ENCODE peak calls at places on chromosomes 5 and 9, in six cellular contexts. Z is heart right ventricle; G is putamen; Q is stimulated activated CD8-positive, alpha-beta memory T cell treated with anti-CD3 and anti-CD28 coated beads, Interleukin-4, amount 100 ng/mL, for 48 hours; R is heart left ventricle; B is activated naive CD8-positive, alpha-beta T cell treated with anti-CD3 and anti-CD28 coated beads for 36 hours. A is an unnamed sample.

GRCh38 chr9:97277953-97278352 is 29.5 kb upstream of the CCDC180 start:
- DNase-seq in G (no peak), Q (no peak), Z (no peak), B (no peak), R (no peak), A (no peak)

GRCh38 chr5:154302181-154302580 is 111.6 kb downstream of the GALNT10 start:
- DNase-seq in G (peak; percentile 75), Z (peak; percentile 69), Q (no peak), B (no peak), R (peak; percentile 80), A (no peak)

GRCh38 chr9:124088476-124088837 is 76.9 kb downstream of the LHX2 start:
- DNase-seq in Z (no peak), Q (no peak), B (no peak), R (no peak), G (no peak), A (no peak)

GRCh38 chr9:123749580-123750202 is 180.2 kb downstream of the DENND1A start:
- DNase-seq in R (no peak), Q (no peak), Z (no peak), G (peak; percentile 29), B (no peak), A (no peak)

GRCh38 chr5:72386639-72387038 is 66.5 kb downstream of the PTCD2 start:
- DNase-seq in R (no peak), Q (no peak), Z (no peak), G (no peak), B (no peak), A (no peak)

GRCh38 chr5:170265527-170265926 is 32.0 kb downstream of the LCP2 start:
- DNase-seq in B (no peak), G (peak; percentile 92), Q (no peak), Z (peak; percentile 56), R (no peak), A (no peak)

GRCh38 chr5:158233735-158234322 is 374.9 kb upstream of the CLINT1 start:
- DNase-seq in R (no peak), Z (no peak), B (no peak), G (no peak), Q (no peak), A (no peak)

GRCh38 chr5:158881076-158881880 is 218.4 kb downstream of the EBF1 start:
- DNase-seq in Q (no peak), Z (no peak), G (no peak), R (no peak), B (no peak), A (no peak)

GRCh38 chr5:65199988-65200668 is 281.6 kb downstream of the ADAMTS6 start:
- DNase-seq in R (no peak), Z (no peak), B (no peak), G (peak; percentile 19), Q (no peak), A (no peak)

GRCh38 chr9:21919377-21920362 is 74.5 kb downstream of the CDKN2A start:
- DNase-seq in Q (no peak), B (no peak), G (no peak), R (no peak), Z (no peak), A (no peak)

GRCh38 chr5:41869150-41869738 is 981 bp downstream of the OXCT1 start:
- DNase-seq in R (peak; percentile 88), Z (peak; percentile 73), G (no peak), Q (no peak), B (peak; percentile 27), A (peak; percentile 41)

GRCh38 chr9:82903503-82903902 is 159.4 kb downstream of the RASEF start:
- DNase-seq in B (no peak), R (no peak), G (no peak), Z (no peak), Q (no peak), A (no peak)

GRCh38 chr9:137721479-137721878 is 102.7 kb downstream of the EHMT1 start:
- DNase-seq in Q (no peak), R (no peak), G (no peak), Z (no peak), B (no peak), A (no peak)

GRCh38 chr9:93107151-93107824 is 11.3 kb downstream of the CARD19 start:
- DNase-seq in Z (no peak), R (peak; percentile 40), B (no peak), G (no peak), Q (no peak), A (no peak)

GRCh38 chr9:120480707-120481106 is 99.3 kb downstream of the CDK5RAP2 start:
- DNase-seq in G (no peak), Z (no peak), B (no peak), Q (no peak), R (no peak), A (no peak)

GRCh38 chr9:100933656-100934055 is 94.9 kb upstream of the PLPPR1 start:
- DNase-seq in G (no peak), Z (no peak), R (no peak), B (no peak), Q (no peak), A (no peak)

GRCh38 chr5:151184316-151185042 is 26.9 kb upstream of the ANXA6 start:
- DNase-seq in Z (no peak), G (no peak), R (no peak), Q (peak; percentile 18), B (no peak), A (peak; percentile 7)

GRCh38 chr5:53323943-53324642 is 156.3 kb upstream of the FST start:
- DNase-seq in Q (no peak), R (no peak), B (no peak), Z (no peak), G (no peak), A (no peak)

GRCh38 chr5:92923885-92924284 is 657.1 kb downstream of the NR2F1-AS1 start:
- DNase-seq in Z (no peak), Q (no peak), G (no peak), R (no peak), B (no peak), A (no peak)

GRCh38 chr5:92380069-92380770 is 997.1 kb upstream of the ARRDC3 start:
- DNase-seq in B (no peak), Z (no peak), G (no peak), R (no peak), Q (no peak), A (no peak)

GRCh38 chr9:131423171-131423581 is 29.3 kb downstream of the PRRC2B start:
- DNase-seq in G (no peak), B (peak; percentile 30), R (no peak), Z (peak; percentile 61), Q (no peak), A (no peak)

GRCh38 chr9:133730994-133731715 is 7.0 kb downstream of the SARDH start:
- DNase-seq in Q (no peak), B (no peak), R (no peak), G (no peak), Z (no peak), A (peak; percentile 16)

GRCh38 chr9:93099551-93100264 is 3.7 kb downstream of the CARD19 start:
- DNase-seq in G (no peak), R (peak; percentile 57), Z (no peak), Q (no peak), B (no peak), A (no peak)

GRCh38 chr5:150489358-150490295 is 18.3 kb upstream of the NDST1 start:
- DNase-seq in Z (no peak), R (no peak), B (no peak), G (peak; percentile 80), Q (no peak), A (no peak)

GRCh38 chr5:137957948-137958347 is 68.7 kb downstream of the PKD2L2 start:
- DNase-seq in R (no peak), B (no peak), Q (no peak), Z (no peak), G (no peak), A (no peak)

GRCh38 chr5:38722918-38723317 is 122.9 kb upstream of the OSMR start:
- DNase-seq in R (no peak), Q (no peak), B (no peak), G (no peak), Z (no peak), A (no peak)

GRCh38 chr5:133243196-133243595 is 191.4 kb downstream of the HSPA4 start:
- DNase-seq in G (no peak), Q (no peak), Z (no peak), R (no peak), B (no peak), A (no peak)

GRCh38 chr5:94433393-94434149 is 184.8 kb downstream of the KIAA0825 start:
- DNase-seq in B (no peak), Z (no peak), R (no peak), G (no peak), Q (no peak), A (no peak)

GRCh38 chr5:146213210-146213838 is 9.9 kb downstream of the RBM27 start:
- DNase-seq in Z (no peak), R (no peak), B (no peak), G (no peak), Q (no peak), A (no peak)